ENCODE peak calls at places on chromosomes 11 and 22, in eight cellular contexts. One of them, this sample, is unnamed.

GRCh38 chr22:31488988-31489617 is 539 bp downstream of the EIF4ENIF1 start:
- DNase-seq in stimulated activated CD4-positive, alpha-beta T cell treated with anti-CD3 and anti-CD28 coated beads, Interleukin-4, amount 100 ng/mL, for 4 hours: peak
- DNase-seq in GM18507: no peak
- DNase-seq in M059J: peak
- DNase-seq in activated gamma-delta T cell treated with anti-CD3 and anti-CD28 coated beads, Interleukin-2, amount 50 U/mL, for 16 hours: no peak
- DNase-seq in upper lobe of right lung: peak
- DNase-seq in GM12891: peak
- DNase-seq in LHCN-M2: peak
- DNase-seq in this sample: no peak

GRCh38 chr22:36211237-36211881 is 9.8 kb upstream of the APOL4 start:
- DNase-seq in stimulated activated CD4-positive, alpha-beta T cell treated with anti-CD3 and anti-CD28 coated beads, Interleukin-4, amount 100 ng/mL, for 4 hours: no peak
- DNase-seq in GM18507: no peak
- DNase-seq in M059J: peak
- DNase-seq in activated gamma-delta T cell treated with anti-CD3 and anti-CD28 coated beads, Interleukin-2, amount 50 U/mL, for 16 hours: no peak
- DNase-seq in upper lobe of right lung: no peak
- DNase-seq in GM12891: no peak
- DNase-seq in LHCN-M2: no peak
- DNase-seq in this sample: no peak

GRCh38 chr11:126718319-126718718 is 282.3 kb downstream of the KIRREL3 start:
- DNase-seq in stimulated activated CD4-positive, alpha-beta T cell treated with anti-CD3 and anti-CD28 coated beads, Interleukin-4, amount 100 ng/mL, for 4 hours: no peak
- DNase-seq in GM18507: no peak
- DNase-seq in M059J: peak
- DNase-seq in activated gamma-delta T cell treated with anti-CD3 and anti-CD28 coated beads, Interleukin-2, amount 50 U/mL, for 16 hours: no peak
- DNase-seq in upper lobe of right lung: no peak
- DNase-seq in GM12891: no peak
- DNase-seq in LHCN-M2: peak
- DNase-seq in this sample: no peak

GRCh38 chr11:114821626-114822025 is 143.3 kb downstream of the NXPE2 start:
- DNase-seq in stimulated activated CD4-positive, alpha-beta T cell treated with anti-CD3 and anti-CD28 coated beads, Interleukin-4, amount 100 ng/mL, for 4 hours: no peak
- DNase-seq in GM18507: no peak
- DNase-seq in M059J: peak
- DNase-seq in activated gamma-delta T cell treated with anti-CD3 and anti-CD28 coated beads, Interleukin-2, amount 50 U/mL, for 16 hours: no peak
- DNase-seq in upper lobe of right lung: no peak
- DNase-seq in GM12891: no peak
- DNase-seq in LHCN-M2: peak
- DNase-seq in this sample: no peak

GRCh38 chr11:45743556-45744468 is 61.1 kb upstream of the SLC35C1 start:
- DNase-seq in stimulated activated CD4-positive, alpha-beta T cell treated with anti-CD3 and anti-CD28 coated beads, Interleukin-4, amount 100 ng/mL, for 4 hours: no peak
- DNase-seq in GM18507: no peak
- DNase-seq in M059J: no peak
- DNase-seq in activated gamma-delta T cell treated with anti-CD3 and anti-CD28 coated beads, Interleukin-2, amount 50 U/mL, for 16 hours: no peak
- DNase-seq in upper lobe of right lung: no peak
- DNase-seq in GM12891: no peak
- DNase-seq in LHCN-M2: no peak
- DNase-seq in this sample: no peak

GRCh38 chr11:2534957-2535672 is 90.3 kb downstream of the KCNQ1 start:
- DNase-seq in stimulated activated CD4-positive, alpha-beta T cell treated with anti-CD3 and anti-CD28 coated beads, Interleukin-4, amount 100 ng/mL, for 4 hours: no peak
- DNase-seq in GM18507: no peak
- DNase-seq in M059J: no peak
- DNase-seq in activated gamma-delta T cell treated with anti-CD3 and anti-CD28 coated beads, Interleukin-2, amount 50 U/mL, for 16 hours: no peak
- DNase-seq in upper lobe of right lung: peak
- DNase-seq in GM12891: no peak
- DNase-seq in LHCN-M2: no peak
- DNase-seq in this sample: no peak

GRCh38 chr11:107263865-107264563 is 193.6 kb downstream of the CWF19L2 start:
- DNase-seq in stimulated activated CD4-positive, alpha-beta T cell treated with anti-CD3 and anti-CD28 coated beads, Interleukin-4, amount 100 ng/mL, for 4 hours: no peak
- DNase-seq in GM18507: no peak
- DNase-seq in M059J: no peak
- DNase-seq in activated gamma-delta T cell treated with anti-CD3 and anti-CD28 coated beads, Interleukin-2, amount 50 U/mL, for 16 hours: no peak
- DNase-seq in upper lobe of right lung: no peak
- DNase-seq in GM12891: no peak
- DNase-seq in LHCN-M2: no peak
- DNase-seq in this sample: no peak

GRCh38 chr11:12359761-12360160 is 17.6 kb upstream of the PARVA start:
- DNase-seq in stimulated activated CD4-positive, alpha-beta T cell treated with anti-CD3 and anti-CD28 coated beads, Interleukin-4, amount 100 ng/mL, for 4 hours: no peak
- DNase-seq in GM18507: no peak
- DNase-seq in M059J: no peak
- DNase-seq in activated gamma-delta T cell treated with anti-CD3 and anti-CD28 coated beads, Interleukin-2, amount 50 U/mL, for 16 hours: no peak
- DNase-seq in upper lobe of right lung: no peak
- DNase-seq in GM12891: no peak
- DNase-seq in LHCN-M2: no peak
- DNase-seq in this sample: no peak

GRCh38 chr11:1925373-1926155 is 6.1 kb downstream of the TNNT3 start:
- DNase-seq in stimulated activated CD4-positive, alpha-beta T cell treated with anti-CD3 and anti-CD28 coated beads, Interleukin-4, amount 100 ng/mL, for 4 hours: no peak
- DNase-seq in GM18507: no peak
- DNase-seq in M059J: no peak
- DNase-seq in activated gamma-delta T cell treated with anti-CD3 and anti-CD28 coated beads, Interleukin-2, amount 50 U/mL, for 16 hours: no peak
- DNase-seq in upper lobe of right lung: no peak
- DNase-seq in GM12891: no peak
- DNase-seq in LHCN-M2: no peak
- DNase-seq in this sample: no peak

GRCh38 chr11:119338318-119338890 is 2.3 kb downstream of the C1QTNF5 start:
- DNase-seq in stimulated activated CD4-positive, alpha-beta T cell treated with anti-CD3 and anti-CD28 coated beads, Interleukin-4, amount 100 ng/mL, for 4 hours: peak
- DNase-seq in GM18507: no peak
- DNase-seq in M059J: no peak
- DNase-seq in activated gamma-delta T cell treated with anti-CD3 and anti-CD28 coated beads, Interleukin-2, amount 50 U/mL, for 16 hours: peak
- DNase-seq in upper lobe of right lung: peak
- DNase-seq in GM12891: peak
- DNase-seq in LHCN-M2: peak
- DNase-seq in this sample: peak

GRCh38 chr11:66172146-66172545 is 96.3 kb upstream of the RAB1B start:
- DNase-seq in stimulated activated CD4-positive, alpha-beta T cell treated with anti-CD3 and anti-CD28 coated beads, Interleukin-4, amount 100 ng/mL, for 4 hours: no peak
- DNase-seq in GM18507: no peak
- DNase-seq in M059J: peak
- DNase-seq in activated gamma-delta T cell treated with anti-CD3 and anti-CD28 coated beads, Interleukin-2, amount 50 U/mL, for 16 hours: no peak
- DNase-seq in upper lobe of right lung: no peak
- DNase-seq in GM12891: no peak
- DNase-seq in LHCN-M2: no peak
- DNase-seq in this sample: no peak

GRCh38 chr11:122268601-122269130 is 152.7 kb upstream of the BLID start:
- DNase-seq in stimulated activated CD4-positive, alpha-beta T cell treated with anti-CD3 and anti-CD28 coated beads, Interleukin-4, amount 100 ng/mL, for 4 hours: no peak
- DNase-seq in GM18507: no peak
- DNase-seq in M059J: peak
- DNase-seq in activated gamma-delta T cell treated with anti-CD3 and anti-CD28 coated beads, Interleukin-2, amount 50 U/mL, for 16 hours: no peak
- DNase-seq in upper lobe of right lung: no peak
- DNase-seq in GM12891: no peak
- DNase-seq in LHCN-M2: no peak
- DNase-seq in this sample: no peak

GRCh38 chr11:1152316-1153104 is 5.2 kb upstream of the MUC5AC start:
- DNase-seq in stimulated activated CD4-positive, alpha-beta T cell treated with anti-CD3 and anti-CD28 coated beads, Interleukin-4, amount 100 ng/mL, for 4 hours: no peak
- DNase-seq in GM18507: no peak
- DNase-seq in M059J: peak
- DNase-seq in activated gamma-delta T cell treated with anti-CD3 and anti-CD28 coated beads, Interleukin-2, amount 50 U/mL, for 16 hours: no peak
- DNase-seq in upper lobe of right lung: peak
- DNase-seq in GM12891: no peak
- DNase-seq in LHCN-M2: peak
- DNase-seq in this sample: no peak

This sample was measured in sciatic nerve.